ENCODE peak calls at places on chromosomes 11 and 22, in six cellular contexts. Z is foreskin fibroblast; B is AG10803; W is CD8-positive, alpha-beta T cell; Q is upper lobe of right lung; D is astrocyte of the cerebellum. K is an unnamed sample.

GRCh38 chr11:75305993-75306392 is 45.5 kb downstream of the ARRB1 start:
- DNase-seq in B (no peak), Q (no peak), W (no peak), Z (no peak), D (no peak), K (no peak)

GRCh38 chr22:36277482-36278291 is 24.8 kb downstream of the APOL1 start:
- DNase-seq in Q (peak; percentile 77), D (peak; percentile 41), B (peak; percentile 62), W (peak; percentile 64), Z (no peak), K (no peak)

GRCh38 chr11:79375818-79376550 is 64.8 kb downstream of the TENM4 start:
- DNase-seq in W (no peak), Z (no peak), Q (no peak), B (no peak), D (no peak), K (no peak)

GRCh38 chr11:34976496-34976895 is 60.1 kb downstream of the PDHX start:
- DNase-seq in D (no peak), Q (no peak), B (no peak), Z (no peak), W (no peak), K (no peak)

GRCh38 chr11:73141309-73142127 is 600 bp downstream of the FCHSD2 start:
- DNase-seq in D (no peak), B (peak; percentile 67), Q (peak; percentile 90), W (peak; percentile 66), Z (peak; percentile 59), K (no peak)

GRCh38 chr22:19058713-19059451 is 63.3 kb downstream of the DGCR2 start:
- DNase-seq in D (no peak), Q (peak; percentile 48), Z (no peak), W (no peak), B (no peak), K (no peak)

GRCh38 chr11:17403977-17404759 is 15.7 kb upstream of the KCNJ11 start:
- DNase-seq in W (no peak), D (no peak), Q (no peak), Z (no peak), B (peak; percentile 15), K (no peak)

GRCh38 chr11:114155116-114155515 is 95.6 kb downstream of the ZBTB16 start:
- DNase-seq in Z (no peak), B (no peak), D (no peak), Q (no peak), W (no peak), K (no peak)

GRCh38 chr11:132904566-132904965 is 627.7 kb downstream of the OPCML start:
- DNase-seq in W (no peak), Z (no peak), Q (no peak), D (no peak), B (no peak), K (no peak)

GRCh38 chr11:117950999-117951961 is 22.1 kb upstream of the TMPRSS13 start:
- DNase-seq in Z (no peak), D (no peak), Q (no peak), W (peak; percentile 57), B (no peak), K (no peak)

GRCh38 chr22:27627444-27627833 is 174.1 kb downstream of the MN1 start:
- DNase-seq in W (no peak), Q (no peak), D (no peak), B (no peak), Z (no peak), K (no peak)

GRCh38 chr11:15764948-15765347 is 591.4 kb downstream of the SOX6 start:
- DNase-seq in W (no peak), D (no peak), B (no peak), Z (no peak), Q (no peak), K (no peak)

GRCh38 chr11:47338396-47339241 is 13.9 kb downstream of the MYBPC3 start:
- DNase-seq in W (no peak), Z (no peak), Q (no peak), B (no peak), D (no peak), K (no peak)

GRCh38 chr22:44130076-44130711 is 50.5 kb upstream of the PARVG start:
- DNase-seq in W (no peak), B (no peak), Z (no peak), Q (peak; percentile 40), D (no peak), K (no peak)

GRCh38 chr11:117319214-117319840 is 3.3 kb upstream of the BACE1 start:
- DNase-seq in Q (no peak), D (peak; percentile 59), B (peak; percentile 90), W (no peak), Z (peak; percentile 28), K (no peak)

GRCh38 chr11:1864831-1865665 is 12.2 kb downstream of the LSP1 start:
- DNase-seq in Q (no peak), D (no peak), Z (no peak), W (no peak), B (no peak), K (no peak)
- H3K4me3 ChIP-seq in Q (no peak overlapping the region), D (no peak overlapping the region), Z (no peak overlapping the region), W (no peak overlapping the region), B (no peak overlapping the region), K (no peak overlapping the region)

GRCh38 chr22:30305519-30305905 is 16.2 kb upstream of the CASTOR1 start:
- DNase-seq in Z (no peak), B (no peak), D (no peak), W (peak; percentile 59), Q (peak; percentile 70), K (no peak)
- H3K4me3 ChIP-seq in Z (no peak overlapping the region), B (no peak overlapping the region), D (no peak overlapping the region), W (peak overlapping the region; percentile 38), Q (peak overlapping the region; percentile 18), K (no peak overlapping the region)

GRCh38 chr11:120169981-120170698 is 32.2 kb upstream of the TRIM29 start:
- DNase-seq in W (no peak), D (no peak), Z (no peak), B (no peak), Q (peak; percentile 64), K (no peak)
- H3K4me3 ChIP-seq in W (no peak overlapping the region), D (no peak overlapping the region), Z (no peak overlapping the region), B (no peak overlapping the region), Q (no peak overlapping the region), K (no peak overlapping the region)

DNA sequence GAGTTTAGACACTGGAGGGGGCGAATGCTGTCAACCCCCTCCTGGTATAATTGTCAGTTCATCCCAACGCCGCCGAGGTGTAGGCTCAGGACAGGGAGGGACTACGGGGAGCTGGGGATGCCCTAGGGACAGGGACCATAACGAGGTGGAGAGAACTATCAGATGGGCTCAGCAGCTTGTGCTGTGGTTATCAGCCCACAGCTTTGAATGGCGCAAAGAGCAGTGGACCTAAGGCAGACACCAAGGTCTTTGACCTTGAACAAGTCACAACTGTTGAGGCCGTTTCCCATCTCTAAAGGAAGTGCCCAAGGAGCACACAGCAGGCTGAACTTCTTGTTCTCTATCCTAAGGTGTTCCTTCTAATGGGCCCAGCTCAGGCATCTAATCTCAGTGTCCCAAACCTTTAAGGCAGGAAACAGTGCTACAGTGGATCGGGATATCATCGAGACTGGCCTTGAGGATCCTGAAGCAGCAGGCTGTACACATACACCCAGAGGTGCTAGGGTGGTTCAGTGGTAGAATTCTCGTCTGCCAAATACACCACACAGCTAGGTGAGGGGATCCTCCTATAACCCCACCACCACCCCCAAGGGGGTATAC is 993 bp upstream of the TUT1 start:
- DNase-seq in W (no peak), D (no peak), Q (no peak), Z (no peak), B (no peak), K (no peak)
- H3K4me3 ChIP-seq in W (peak overlapping the region; percentile 63), D (peak overlapping the region; percentile 79), Q (peak overlapping the region; percentile 71), Z (peak overlapping the region; percentile 65), B (peak overlapping the region; percentile 69), K (peak overlapping the region; percentile 95)

DNA sequence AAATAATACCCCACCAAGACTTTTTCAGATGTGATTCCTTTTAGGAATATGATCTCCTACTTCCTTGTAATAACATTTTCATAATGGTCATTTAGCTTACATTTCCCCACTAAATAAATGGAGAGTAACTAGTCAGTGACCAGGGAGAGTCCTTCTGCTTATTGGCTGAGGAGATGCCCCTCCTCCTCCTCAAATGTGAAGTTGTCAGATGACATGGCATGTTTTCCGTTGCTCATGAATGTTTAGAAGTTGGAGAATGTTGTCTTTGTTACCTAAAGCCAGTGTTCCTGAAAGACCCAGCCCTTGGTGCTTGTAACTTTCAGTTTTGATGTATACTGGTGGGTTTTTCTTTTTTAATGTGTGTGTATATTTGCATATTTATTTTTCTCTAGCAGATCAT is 38.2 kb downstream of the CSRP3 start:
- DNase-seq in Q (no peak), Z (no peak), W (no peak), B (no peak), D (no peak), K (no peak)
- H3K4me3 ChIP-seq in Q (no peak overlapping the region), Z (no peak overlapping the region), W (no peak overlapping the region), B (no peak overlapping the region), D (no peak overlapping the region), K (no peak overlapping the region)

K was measured in skeletal muscle cell.